ENCODE peak calls at places on chromosomes 6 and 20, in nine cellular contexts. E is uterus, C is left lung, X is progenitor cell of endocrine pancreas, G is OCI-LY7, U is astrocyte of the spinal cord, S is cardiac muscle cell, N is A549, K is mesothelial cell of epicardium. F is an unnamed sample.

GRCh38 chr6:84141506-84141905 is 85.9 kb downstream of the CEP162 start:
- DNase-seq in E (no peak), C (no peak), X (no peak), G (no peak), U (no peak), S (no peak), N (no peak), K (no peak), F (no peak)

GRCh38 chr6:41878961-41879405 is 16.2 kb downstream of the USP49 start:
- DNase-seq in E (no peak), C (no peak), X (no peak), G (no peak), U (peak), S (peak), N (no peak), K (no peak), F (no peak)

GRCh38 chr6:42889815-42890214 is 10.4 kb downstream of the RPL7L1 start:
- DNase-seq in E (no peak), C (no peak), X (no peak), G (peak), U (no peak), S (peak), N (no peak), K (no peak), F (no peak)

GRCh38 chr20:11753155-11753554 is 164.5 kb upstream of the BTBD3 start:
- DNase-seq in E (no peak), C (no peak), X (no peak), G (no peak), U (no peak), S (no peak), N (no peak), K (no peak), F (no peak)

GRCh38 chr20:60011512-60012507 is 53.6 kb downstream of the CDH26 start:
- DNase-seq in E (no peak), C (no peak), X (no peak), G (no peak), U (no peak), S (no peak), N (no peak), K (no peak), F (no peak)

GRCh38 chr6:126804255-126805064 is 314.0 kb upstream of the RSPO3 start:
- DNase-seq in E (peak), C (no peak), X (no peak), G (peak), U (peak), S (peak), N (peak), K (no peak), F (no peak)

GRCh38 chr6:38088010-38088409 is 268.5 kb downstream of the ZFAND3 start:
- DNase-seq in E (no peak), C (no peak), X (no peak), G (no peak), U (no peak), S (no peak), N (no peak), K (no peak), F (no peak)

GRCh38 chr6:127851197-127851596 is 49.7 kb downstream of the THEMIS start:
- DNase-seq in E (no peak), C (no peak), X (no peak), G (no peak), U (peak), S (no peak), N (no peak), K (no peak), F (no peak)

GRCh38 chr6:4358414-4359107 is 223.2 kb upstream of the ECI2 start:
- DNase-seq in E (peak), C (peak), X (no peak), G (no peak), U (peak), S (peak), N (peak), K (no peak), F (no peak)

GRCh38 chr6:148954461-148954860 is 207.6 kb downstream of the UST start:
- DNase-seq in E (no peak), C (no peak), X (no peak), G (no peak), U (no peak), S (no peak), N (no peak), K (no peak), F (no peak)

GRCh38 chr6:169933251-169933821 is 181.9 kb downstream of the ERMARD start:
- DNase-seq in E (no peak), C (no peak), X (no peak), G (no peak), U (no peak), S (no peak), N (no peak), K (no peak), F (no peak)

GRCh38 chr6:150016324-150017185 is 8.8 kb downstream of the RAET1L start:
- DNase-seq in E (no peak), C (no peak), X (peak), G (peak), U (peak), S (peak), N (peak), K (no peak), F (peak)

GRCh38 chr6:51827580-51827979 is 259.8 kb downstream of the PKHD1 start:
- DNase-seq in E (no peak), C (no peak), X (no peak), G (no peak), U (no peak), S (no peak), N (no peak), K (no peak), F (no peak)

GRCh38 chr6:157245486-157245885 is 77.8 kb downstream of the TMEM242 start:
- DNase-seq in E (no peak), C (no peak), X (no peak), G (no peak), U (no peak), S (no peak), N (no peak), K (no peak), F (no peak)

GRCh38 chr6:21590345-21590744 is 3.2 kb upstream of the SOX4 start:
- DNase-seq in E (no peak), C (no peak), X (no peak), G (no peak), U (no peak), S (peak), N (no peak), K (no peak), F (no peak)

GRCh38 chr6:21587182-21587924 is 6.2 kb upstream of the SOX4 start:
- DNase-seq in E (peak), C (peak), X (peak), G (no peak), U (peak), S (peak), N (peak), K (peak), F (peak)

GRCh38 chr6:21587925-21588811 is 5.4 kb upstream of the SOX4 start:
- DNase-seq in E (peak), C (peak), X (peak), G (peak), U (peak), S (peak), N (peak), K (peak), F (peak)

GRCh38 chr6:21586760-21587181 is 6.8 kb upstream of the SOX4 start:
- DNase-seq in E (peak), C (no peak), X (peak), G (no peak), U (no peak), S (no peak), N (no peak), K (no peak), F (no peak)

DNA sequence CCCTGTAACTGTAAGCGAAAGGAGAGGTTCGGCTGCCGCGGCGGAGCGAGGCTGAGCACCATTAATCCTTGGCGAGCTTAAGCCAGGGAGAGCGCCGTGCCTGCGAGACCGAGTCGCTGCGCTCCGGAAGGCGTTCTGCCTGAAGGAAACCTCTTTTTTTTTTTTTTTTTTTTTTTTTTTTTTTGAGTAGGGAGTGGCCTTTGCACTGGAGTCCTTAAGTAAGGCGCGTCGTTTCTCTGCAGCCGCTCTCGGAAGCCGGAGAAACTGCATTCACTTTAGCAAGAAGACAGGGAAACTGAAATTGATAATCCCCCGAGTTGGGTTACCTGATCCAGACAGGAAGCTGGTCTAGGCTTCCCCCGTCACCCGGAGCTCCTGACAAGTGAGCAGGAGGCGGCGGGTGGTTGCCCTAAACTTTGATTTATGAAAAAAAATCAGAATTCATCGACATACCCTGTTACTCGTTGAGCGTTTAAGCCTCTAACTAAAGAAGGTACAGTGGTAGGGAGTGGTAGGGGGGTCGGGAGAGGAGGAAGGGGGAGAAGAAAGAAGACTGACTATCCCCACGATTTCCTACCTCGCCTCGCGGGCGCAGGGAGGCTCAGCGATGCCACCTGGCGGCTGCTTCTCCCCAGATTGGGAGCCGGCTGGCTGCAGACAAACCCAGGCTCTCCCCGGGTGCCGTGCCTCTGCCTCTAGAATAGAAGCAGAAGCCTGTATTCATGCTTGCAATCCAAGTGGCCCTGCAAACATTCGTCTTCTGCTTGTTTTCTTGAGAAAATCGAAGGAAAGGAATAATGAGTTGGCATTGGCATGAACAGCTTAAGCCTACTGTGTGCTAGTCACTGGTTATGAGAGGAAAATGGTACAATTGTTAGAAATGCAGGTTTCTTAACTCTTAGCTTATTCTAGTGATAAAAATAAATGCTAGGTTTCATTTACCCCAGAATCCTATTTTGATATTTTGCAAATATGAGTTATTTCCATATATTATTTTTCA is 4.4 kb upstream of the SOX4 start:
- DNase-seq in E (peak), C (peak), X (peak), G (peak), U (peak), S (peak), N (peak), K (peak), F (peak)
- TF ChIP-seq CTCF in E (peak), C (peak), X (peak), G (peak), U (peak), S (peak), N (peak), K (peak), F (peak)

GRCh38 chr20:21729316-21729715 is 23.9 kb downstream of the PAX1 start:
- DNase-seq in E (no peak), C (no peak), X (no peak), G (no peak), U (no peak), S (no peak), N (no peak), K (no peak), F (no peak)
- TF ChIP-seq CTCF in E (no peak), C (no peak), X (no peak), G (no peak), U (no peak), S (no peak), N (no peak), K (no peak), F (no peak)

DNA sequence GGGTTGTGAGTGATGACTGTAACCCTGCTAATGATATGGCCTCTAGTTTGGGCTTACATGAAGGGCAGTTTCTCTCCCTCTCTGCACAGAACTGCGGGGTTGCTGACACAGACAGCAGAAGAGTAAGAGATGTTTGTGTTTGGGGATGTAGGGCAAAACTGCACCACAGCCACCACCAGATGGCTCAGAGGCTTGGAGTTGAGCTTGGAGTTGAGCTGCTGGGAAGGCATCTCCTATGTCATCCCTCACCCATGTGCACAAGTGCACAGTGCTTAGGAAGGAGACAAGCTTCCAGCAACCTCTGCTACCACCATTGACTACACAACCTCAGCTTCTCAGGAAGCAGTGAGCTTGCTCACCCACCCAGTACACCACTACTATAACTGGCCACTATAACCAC is 303.9 kb upstream of the DEFB112 start:
- DNase-seq in E (no peak), C (no peak), X (no peak), G (no peak), U (no peak), S (no peak), N (no peak), K (no peak), F (no peak)
- TF ChIP-seq CTCF in E (no peak), C (no peak), X (peak), G (no peak), U (no peak), S (no peak), N (no peak), K (no peak), F (no peak)

DNA sequence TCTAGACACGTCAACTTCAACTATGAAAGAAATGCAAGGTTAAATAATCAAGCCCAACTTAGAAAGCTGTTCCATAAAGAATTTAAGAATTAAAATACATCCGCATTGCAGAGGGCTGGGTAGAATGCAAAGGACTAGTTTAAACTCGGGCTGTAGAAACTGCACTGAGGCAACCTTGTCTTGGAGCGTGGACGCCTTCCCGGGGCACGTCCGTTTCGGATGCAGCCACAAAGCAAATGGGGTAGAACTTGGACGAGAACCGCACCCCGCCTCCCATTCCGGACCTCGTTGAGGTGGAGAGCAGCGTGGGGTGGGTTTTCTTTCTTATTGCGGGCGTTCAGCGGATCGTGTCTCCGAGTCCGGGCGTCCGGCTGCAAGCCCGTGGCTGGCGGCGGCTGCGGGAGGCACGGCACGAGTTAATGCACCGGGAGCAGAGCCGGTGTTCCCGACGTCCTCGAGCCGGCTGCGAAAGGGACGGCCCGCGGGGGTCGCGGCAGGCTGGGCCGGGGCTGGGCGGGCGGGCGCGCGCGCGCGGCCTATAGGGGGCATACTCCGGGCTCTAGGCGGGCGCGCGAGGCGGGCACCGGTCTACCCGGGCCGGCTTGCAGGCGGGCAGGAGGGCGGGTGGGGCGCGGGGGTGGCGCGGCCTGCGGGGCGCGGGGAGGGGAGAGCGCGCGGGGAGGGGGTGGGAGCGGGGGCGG is 2.0 kb downstream of the JARID2 start:
- DNase-seq in E (peak), C (peak), X (peak), G (peak), U (peak), S (peak), N (peak), K (peak), F (peak)
- TF ChIP-seq CTCF in E (peak), C (peak), X (peak), G (peak), U (peak), S (peak), N (peak), K (no peak), F (no peak)

GRCh38 chr6:17281497-17282481 is 628 bp downstream of the RBM24 start:
- DNase-seq in E (peak), C (no peak), X (peak), G (no peak), U (peak), S (peak), N (no peak), K (no peak), F (no peak)
- TF ChIP-seq CTCF in E (no peak), C (no peak), X (no peak), G (no peak), U (no peak), S (no peak), N (no peak), K (no peak), F (no peak)

GRCh38 chr20:63483834-63484233 is 11.4 kb upstream of the KCNQ2 start:
- DNase-seq in E (no peak), C (peak), X (no peak), G (no peak), U (no peak), S (no peak), N (no peak), K (no peak), F (no peak)
- TF ChIP-seq CTCF in E (no peak), C (no peak), X (no peak), G (no peak), U (no peak), S (no peak), N (no peak), K (no peak), F (no peak)

F was measured in activated B cell treated with CpG ODN at 0.5 μM for 24 hours.